ENCODE peak calls at places on chromosomes 7 and 10, in five cellular contexts. One of them, this sample, is unnamed.

GRCh38 chr10:124114696-124115095 is 21.3 kb upstream of the CHST15 start:
- DNase-seq in midbrain: no peak
- DNase-seq in fibroblast of lung: no peak
- DNase-seq in SK-N-MC: no peak
- DNase-seq in tibial artery: no peak
- DNase-seq in this sample: no peak

GRCh38 chr7:108094375-108094774 is 35.8 kb downstream of the LAMB4 start:
- DNase-seq in midbrain: no peak
- DNase-seq in fibroblast of lung: peak; percentile 98
- DNase-seq in SK-N-MC: no peak
- DNase-seq in tibial artery: no peak
- DNase-seq in this sample: no peak

GRCh38 chr7:41143074-41143473 is 559.8 kb downstream of the INHBA start:
- DNase-seq in midbrain: no peak
- DNase-seq in fibroblast of lung: no peak
- DNase-seq in SK-N-MC: no peak
- DNase-seq in tibial artery: no peak
- DNase-seq in this sample: no peak

GRCh38 chr10:80163741-80164341 is 31.3 kb downstream of the PLAC9 start:
- DNase-seq in midbrain: no peak
- DNase-seq in fibroblast of lung: peak; percentile 96
- DNase-seq in SK-N-MC: no peak
- DNase-seq in tibial artery: peak; percentile 70
- DNase-seq in this sample: no peak

GRCh38 chr10:30368065-30368718 is 19.1 kb upstream of the MTPAP start:
- DNase-seq in midbrain: no peak
- DNase-seq in fibroblast of lung: peak; percentile 17
- DNase-seq in SK-N-MC: no peak
- DNase-seq in tibial artery: no peak
- DNase-seq in this sample: peak; percentile 52

GRCh38 chr10:71748671-71749191 is 24.6 kb downstream of the VSIR start:
- DNase-seq in midbrain: peak; percentile 69
- DNase-seq in fibroblast of lung: no peak
- DNase-seq in SK-N-MC: no peak
- DNase-seq in tibial artery: peak; percentile 78
- DNase-seq in this sample: peak; percentile 94

GRCh38 chr10:88169037-88169319 is 305.6 kb downstream of the PTEN start:
- DNase-seq in midbrain: no peak
- DNase-seq in fibroblast of lung: no peak
- DNase-seq in SK-N-MC: no peak
- DNase-seq in tibial artery: no peak
- DNase-seq in this sample: no peak

GRCh38 chr7:82017334-82017943 is 247.6 kb upstream of the HGF start:
- DNase-seq in midbrain: peak; percentile 52
- DNase-seq in fibroblast of lung: peak; percentile 74
- DNase-seq in SK-N-MC: peak; percentile 12
- DNase-seq in tibial artery: no peak
- DNase-seq in this sample: no peak

This sample was measured in left lung.